ENCODE peak calls at places on chromosomes 6 and 20, in eight cellular contexts. Q is psoas muscle, T is colonic mucosa, D is GM12878, C is H1, W is pancreas, N is spleen, M is body of pancreas. V is an unnamed sample.
A peak's percentile ranks its signal among the peaks of the same experiment; 100 is the strongest.

GRCh38 chr6:16045238-16045637 is 83.6 kb upstream of the MYLIP start:
- DNase-seq in Q (no peak), T (no peak), D (no peak), C (no peak), W (no peak), N (no peak), M (no peak), V (no peak)

GRCh38 chr20:17895641-17896246 is 72.8 kb downstream of the SNX5 start:
- DNase-seq in Q (peak; percentile 70), T (no peak), D (peak; percentile 11), C (peak; percentile 59), W (no peak), N (peak; percentile 88), M (no peak), V (no peak)

GRCh38 chr6:25041676-25042598 is 106.2 kb upstream of the RIPOR2 start:
- DNase-seq in Q (no peak), T (no peak), D (no peak), C (no peak), W (no peak), N (peak; percentile 87), M (no peak), V (no peak)

GRCh38 chr20:15364781-15365180 is 1027.4 kb upstream of the FLRT3 start:
- DNase-seq in Q (no peak), T (no peak), D (no peak), C (no peak), W (no peak), N (no peak), M (no peak), V (no peak)

GRCh38 chr20:58851221-58851968 is 693 bp upstream of the GNAS-AS1 start:
- DNase-seq in Q (no peak), T (no peak), D (no peak), C (peak; percentile 71), W (peak; percentile 20), N (no peak), M (no peak), V (no peak)

GRCh38 chr6:111478749-111479148 is 4.3 kb downstream of the REV3L start:
- DNase-seq in Q (no peak), T (no peak), D (peak; percentile 49), C (no peak), W (no peak), N (no peak), M (no peak), V (no peak)

GRCh38 chr6:14673201-14673600 is 555.6 kb downstream of the CD83 start:
- DNase-seq in Q (no peak), T (no peak), D (no peak), C (no peak), W (no peak), N (no peak), M (no peak), V (no peak)

GRCh38 chr20:16292227-16292626 is 281.0 kb downstream of the KIF16B start:
- DNase-seq in Q (no peak), T (no peak), D (no peak), C (no peak), W (no peak), N (no peak), M (no peak), V (no peak)

GRCh38 chr6:5851261-5851757 is 155.4 kb downstream of the NRN1 start:
- DNase-seq in Q (no peak), T (peak; percentile 78), D (no peak), C (peak; percentile 90), W (peak; percentile 44), N (peak; percentile 88), M (peak; percentile 46), V (no peak)

GRCh38 chr6:149855040-149855654 is 9.0 kb downstream of the LRP11 start:
- DNase-seq in Q (no peak), T (peak; percentile 59), D (no peak), C (no peak), W (no peak), N (no peak), M (no peak), V (no peak)

GRCh38 chr6:142926494-142927273 is 18.3 kb downstream of the HIVEP2 start:
- DNase-seq in Q (peak; percentile 93), T (peak; percentile 90), D (no peak), C (peak; percentile 76), W (peak; percentile 76), N (peak; percentile 95), M (peak; percentile 83), V (peak; percentile 14)

GRCh38 chr6:168158280-168158979 is 79.4 kb upstream of the FRMD1 start:
- DNase-seq in Q (no peak), T (peak; percentile 46), D (no peak), C (peak; percentile 44), W (no peak), N (no peak), M (no peak), V (no peak)

GRCh38 chr6:158160932-158161539 is 7.0 kb downstream of the SERAC1 start:
- DNase-seq in Q (no peak), T (no peak), D (no peak), C (no peak), W (no peak), N (no peak), M (no peak), V (no peak)

GRCh38 chr20:60845146-60845545 is 406.9 kb upstream of the CDH4 start:
- DNase-seq in Q (no peak), T (no peak), D (no peak), C (no peak), W (no peak), N (no peak), M (no peak), V (no peak)

GRCh38 chr20:49633023-49633422 is 65.1 kb upstream of the PTGIS start:
- DNase-seq in Q (no peak), T (no peak), D (no peak), C (no peak), W (no peak), N (no peak), M (no peak), V (no peak)
- H3K4me3 ChIP-seq in Q (no peak overlapping the region), T (no peak overlapping the region), D (no peak overlapping the region), C (no peak overlapping the region), W (no peak overlapping the region), N (no peak overlapping the region), M (no peak overlapping the region), V (no peak overlapping the region)

GRCh38 chr20:21048841-21049273 is 57.3 kb downstream of the LINC00237 start:
- DNase-seq in Q (peak; percentile 55), T (peak; percentile 54), D (no peak), C (peak; percentile 96), W (peak; percentile 49), N (peak; percentile 77), M (no peak), V (no peak)
- TF ChIP-seq CTCF in Q (peak; percentile 50), T (peak; percentile 70), D (peak; percentile 69), C (peak; percentile 90), W (peak; percentile 53), N (peak; percentile 38), M (peak; percentile 66), V (peak; percentile 46)

DNA sequence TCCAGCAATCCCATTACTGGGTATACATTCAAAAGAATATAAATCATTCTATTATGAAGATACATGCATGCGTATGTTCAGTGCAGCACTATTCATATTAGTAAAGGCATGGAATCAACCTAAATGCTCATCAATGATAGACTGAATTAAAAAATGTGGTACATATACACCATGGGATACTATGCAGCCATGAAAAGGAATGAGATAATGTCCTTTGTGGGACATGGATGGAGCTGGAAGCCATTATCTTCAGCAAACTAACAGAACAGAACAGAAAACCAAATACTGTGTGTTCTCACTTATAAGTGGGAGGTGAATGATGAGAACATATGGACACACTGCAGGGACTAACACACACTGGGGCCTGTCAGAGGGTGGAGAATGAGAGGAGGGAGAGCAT is 261.6 kb downstream of the GMDS start:
- DNase-seq in Q (no peak), T (no peak), D (no peak), C (no peak), W (no peak), N (no peak), M (no peak), V (no peak)
- H3K9me3 ChIP-seq in Q (peaks cover 21% of the 10 kb centered on the region), T (no peaks in the 10 kb centered on the region), D (peaks cover 2% of the 10 kb centered on the region), C (peaks cover 3% of the 10 kb centered on the region), W (no peaks in the 10 kb centered on the region), N (peaks cover 72% of the 10 kb centered on the region), M (no peaks in the 10 kb centered on the region), V (peaks cover 38% of the 10 kb centered on the region)

DNA sequence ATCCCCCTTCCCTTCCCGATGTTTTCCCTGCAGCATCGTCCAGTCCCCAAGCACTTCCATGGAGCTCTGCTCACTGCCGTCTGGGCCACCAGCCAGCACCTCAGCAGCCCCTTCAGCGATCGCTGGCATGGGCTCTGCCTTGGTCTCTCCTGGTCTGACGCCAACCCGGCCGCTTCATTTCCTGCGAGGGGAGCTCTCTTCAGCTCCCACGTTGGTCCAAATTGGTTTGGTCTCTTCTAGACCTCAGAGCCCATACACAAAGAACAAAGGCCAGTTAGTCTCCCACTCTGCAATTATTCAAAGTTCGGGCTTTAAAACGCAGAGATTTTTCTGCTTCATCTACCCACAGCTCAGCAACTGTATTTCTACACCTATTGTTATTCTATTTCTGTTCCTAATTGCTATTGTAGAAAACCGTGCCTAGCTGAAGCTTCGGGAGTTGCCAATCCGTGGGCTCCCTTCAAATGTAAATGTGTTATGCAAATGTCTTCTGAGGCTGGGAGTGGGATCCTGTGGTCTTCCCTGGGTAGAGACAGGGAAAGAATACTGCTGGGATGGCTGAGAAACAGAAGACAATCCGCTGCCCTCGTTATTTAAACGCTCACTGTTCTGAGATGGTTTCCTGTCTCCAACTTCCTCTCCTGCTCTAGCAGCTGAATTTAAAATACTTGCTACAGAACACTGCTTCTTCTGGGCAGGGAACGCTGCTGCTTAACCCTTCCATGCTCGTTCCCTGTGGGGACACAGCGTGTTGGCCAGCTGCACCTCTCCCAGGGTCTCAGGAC is 154.2 kb upstream of the QKI start:
- DNase-seq in Q (peak; percentile 62), T (no peak), D (no peak), C (peak; percentile 64), W (peak; percentile 31), N (no peak), M (no peak), V (no peak)
- H3K4me3 ChIP-seq in Q (peak overlapping the region; percentile 49), T (no peak overlapping the region), D (no peak overlapping the region), C (peak overlapping the region; percentile 56), W (no peak overlapping the region), N (peak overlapping the region; percentile 12), M (no peak overlapping the region), V (no peak overlapping the region)

DNA sequence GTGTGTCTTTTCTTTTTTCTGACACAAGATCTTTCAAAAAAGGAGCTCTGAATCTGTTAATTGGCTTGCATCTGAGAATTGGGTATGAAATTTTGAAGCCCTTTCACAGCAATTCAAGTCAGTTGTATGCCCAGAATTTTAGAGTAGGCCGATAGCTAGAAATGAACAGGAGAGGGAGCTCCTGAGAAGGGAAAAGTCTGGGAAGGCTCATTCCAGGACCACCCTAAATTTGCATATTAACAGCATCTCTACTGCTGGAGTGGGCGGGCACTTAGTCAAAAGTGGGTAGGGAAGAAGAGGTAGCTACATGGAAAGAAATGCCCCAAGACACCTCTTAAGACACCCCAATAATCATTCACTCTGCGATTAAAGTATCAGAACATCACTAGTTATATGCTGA is 928.3 kb downstream of the TBC1D32 start:
- DNase-seq in Q (no peak), T (no peak), D (no peak), C (peak; percentile 48), W (no peak), N (no peak), M (no peak), V (no peak)
- TF ChIP-seq CTCF in Q (no peak), T (no peak), D (no peak), C (peak; percentile 70), W (no peak), N (no peak), M (no peak), V (no peak)